ENCODE peak calls at places on chromosomes 12 and 14, in seven cellular contexts. A, V, X, H, B, M and C are unnamed samples.
A peak's percentile ranks its signal among the peaks of the same experiment; 100 is the strongest.

GRCh38 chr14:95238674-95239313 is 80.9 kb downstream of the CLMN start:
- DNase-seq in A (no peak), V (no peak), X (no peak), H (no peak), B (no peak), M (no peak), C (no peak)

GRCh38 chr14:59511916-59512530 is 27.7 kb downstream of the JKAMP start:
- DNase-seq in A (no peak), V (no peak), X (no peak), H (no peak), B (peak; percentile 78), M (no peak), C (no peak)

GRCh38 chr14:68554231-68554630 is 238.6 kb downstream of the ZFP36L1 start:
- DNase-seq in A (no peak), V (no peak), X (no peak), H (no peak), B (peak; percentile 14), M (no peak), C (no peak)

GRCh38 chr12:106149096-106149784 is 10.5 kb upstream of the NUAK1 start:
- DNase-seq in A (no peak), V (no peak), X (no peak), H (no peak), B (peak; percentile 69), M (peak; percentile 40), C (peak; percentile 24)

GRCh38 chr14:89674906-89675305 is 257.9 kb upstream of the FOXN3 start:
- DNase-seq in A (no peak), V (no peak), X (no peak), H (no peak), B (no peak), M (no peak), C (peak; percentile 36)

GRCh38 chr12:57889541-57889989 is 43.0 kb upstream of the CTDSP2 start:
- DNase-seq in A (peak; percentile 70), V (peak; percentile 86), X (peak; percentile 63), H (no peak), B (no peak), M (peak; percentile 65), C (peak; percentile 97)

GRCh38 chr14:102508774-102509743 is 517 bp downstream of the ANKRD9 start:
- DNase-seq in A (no peak), V (no peak), X (no peak), H (no peak), B (peak; percentile 42), M (peak; percentile 22), C (peak; percentile 35)

GRCh38 chr12:57796996-57797395 is 14.4 kb downstream of the TSFM start:
- DNase-seq in A (no peak), V (no peak), X (no peak), H (no peak), B (no peak), M (no peak), C (peak; percentile 53)

GRCh38 chr12:11697670-11698387 is 48.4 kb downstream of the ETV6 start:
- DNase-seq in A (no peak), V (peak; percentile 44), X (no peak), H (no peak), B (no peak), M (peak; percentile 50), C (peak; percentile 93)

GRCh38 chr12:63917864-63918742 is 73.6 kb downstream of the SRGAP1 start:
- DNase-seq in A (peak; percentile 84), V (no peak), X (peak; percentile 98), H (no peak), B (no peak), M (peak; percentile 92), C (peak; percentile 99)

GRCh38 chr14:57883061-57883460 is 17.2 kb upstream of the SLC35F4 start:
- DNase-seq in A (no peak), V (no peak), X (no peak), H (no peak), B (no peak), M (no peak), C (peak; percentile 77)

GRCh38 chr12:6224550-6224949 is 24.4 kb downstream of the CD9 start:
- DNase-seq in A (no peak), V (peak; percentile 75), X (no peak), H (no peak), B (no peak), M (peak; percentile 70), C (no peak)

GRCh38 chr14:74670726-74671125 is 42.2 kb downstream of the AREL1 start:
- DNase-seq in A (no peak), V (no peak), X (no peak), H (no peak), B (no peak), M (peak; percentile 63), C (no peak)
- H3K4me3 ChIP-seq in A (no peak overlapping the region), V (no peak overlapping the region), X (no peak overlapping the region), H (no peak overlapping the region), B (no peak overlapping the region), M (no peak overlapping the region), C (no peak overlapping the region)

GRCh38 chr14:21933681-21934080 is 260.1 kb upstream of the OR4E1 start:
- DNase-seq in A (no peak), V (no peak), X (no peak), H (no peak), B (peak; percentile 37), M (no peak), C (no peak)
- TF ChIP-seq CTCF in A (no peak), V (no peak), X (no peak), H (peak; percentile 58), B (peak; percentile 48), M (peak; percentile 9), C (no peak)

DNA sequence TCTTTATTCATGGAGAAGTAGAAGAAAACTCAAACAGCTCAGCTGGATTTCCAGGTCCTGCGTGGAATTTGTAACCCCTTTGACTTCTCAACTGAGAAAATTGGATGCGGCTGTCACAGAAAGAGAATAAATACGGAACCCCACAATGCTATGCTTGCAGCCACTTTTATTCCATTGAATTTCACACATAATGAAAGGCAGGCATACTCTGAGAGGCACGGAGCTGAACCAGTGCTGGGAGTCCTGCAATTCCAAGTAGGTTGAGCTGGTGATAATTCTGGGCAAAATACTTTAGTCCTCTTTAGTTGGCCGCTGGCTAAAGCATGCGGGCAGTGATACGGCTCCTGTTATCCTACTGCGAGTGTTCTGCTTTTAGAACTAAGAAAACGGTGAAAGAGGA is 16.8 kb upstream of the WNT5B start:
- DNase-seq in A (no peak), V (no peak), X (no peak), H (no peak), B (no peak), M (no peak), C (peak; percentile 51)
- H3K4me3 ChIP-seq in A (peak overlapping the region; percentile 37), V (no peak overlapping the region), X (peak overlapping the region; percentile 46), H (no peak overlapping the region), B (no peak overlapping the region), M (peak overlapping the region; percentile 3), C (peak overlapping the region; percentile 50)

GRCh38 chr14:104096318-104096717 is 10.8 kb downstream of the ASPG start:
- DNase-seq in A (no peak), V (no peak), X (no peak), H (no peak), B (no peak), M (no peak), C (no peak)

GRCh38 chr14:104095426-104096310 is 10.2 kb downstream of the ASPG start:
- DNase-seq in A (no peak), V (no peak), X (no peak), H (no peak), B (no peak), M (no peak), C (no peak)

GRCh38 chr14:104094709-104095425 is 9.4 kb downstream of the ASPG start:
- DNase-seq in A (no peak), V (no peak), X (no peak), H (peak; percentile 68), B (peak; percentile 80), M (peak; percentile 9), C (peak; percentile 18)

GRCh38 chr14:104098272-104099095 is 13.0 kb downstream of the ASPG start:
- DNase-seq in A (no peak), V (no peak), X (no peak), H (no peak), B (no peak), M (no peak), C (no peak)

GRCh38 chr14:104096751-104097700 is 11.5 kb downstream of the ASPG start:
- DNase-seq in A (no peak), V (no peak), X (no peak), H (no peak), B (peak; percentile 41), M (no peak), C (no peak)
- TF ChIP-seq CTCF in A (no peak), V (no peak), X (no peak), H (no peak), B (no peak), M (no peak), C (no peak)

GRCh38 chr14:23899788-23900187 is 53.8 kb upstream of the DHRS4 start:
- DNase-seq in A (no peak), V (no peak), X (no peak), H (no peak), B (no peak), M (no peak), C (no peak)
- H3K4me3 ChIP-seq in A (no peak overlapping the region), V (no peak overlapping the region), X (no peak overlapping the region), H (no peak overlapping the region), B (no peak overlapping the region), M (no peak overlapping the region), C (no peak overlapping the region)

DNA sequence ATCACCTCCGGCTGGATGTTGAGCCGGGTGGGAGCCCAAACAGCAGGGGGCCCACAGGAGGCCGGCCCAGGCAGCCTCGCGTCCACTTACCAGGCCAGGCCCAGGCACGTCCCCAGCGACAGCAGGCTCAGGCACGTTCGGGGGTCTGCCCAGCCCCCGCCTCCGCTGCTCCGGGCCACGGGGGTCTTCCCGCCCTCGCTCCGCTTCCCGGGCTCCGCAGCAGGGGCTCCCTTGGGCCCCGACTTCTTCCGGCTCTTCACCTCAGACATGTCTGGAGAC is 216 bp downstream of the IKBIP start:
- DNase-seq in A (no peak), V (peak; percentile 24), X (no peak), H (peak; percentile 8), B (no peak), M (no peak), C (no peak)
- TF ChIP-seq CTCF in A (no peak), V (no peak), X (no peak), H (no peak), B (no peak), M (no peak), C (no peak)

DNA sequence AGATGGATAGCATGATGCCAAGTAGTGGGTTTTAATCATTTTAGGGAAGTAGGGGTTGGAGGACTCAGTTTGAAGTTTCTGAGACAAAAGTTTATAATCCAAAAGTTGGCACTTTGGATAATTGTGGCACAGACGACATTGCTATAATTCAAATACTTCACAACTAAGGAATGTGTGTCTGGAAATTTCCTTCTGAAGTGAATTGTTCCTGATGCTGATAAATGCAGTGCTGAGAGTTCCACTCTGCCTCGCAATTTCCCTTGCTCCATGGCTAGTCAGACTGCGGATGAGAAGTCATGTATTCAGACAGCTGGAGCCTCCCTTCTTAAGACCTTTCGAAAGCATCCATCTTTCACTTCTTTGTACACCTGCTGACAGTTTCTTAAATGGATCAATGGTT is 393.3 kb upstream of the PRICKLE1 start:
- DNase-seq in A (no peak), V (no peak), X (no peak), H (no peak), B (no peak), M (no peak), C (no peak)
- H3K4me3 ChIP-seq in A (no peak overlapping the region), V (no peak overlapping the region), X (no peak overlapping the region), H (no peak overlapping the region), B (no peak overlapping the region), M (no peak overlapping the region), C (no peak overlapping the region)

GRCh38 chr12:54725233-54725843 is 77.2 kb upstream of the DCD start:
- DNase-seq in A (no peak), V (no peak), X (no peak), H (no peak), B (peak; percentile 79), M (no peak), C (peak; percentile 6)
- TF ChIP-seq CTCF in A (peak; percentile 36), V (no peak), X (peak; percentile 11), H (peak; percentile 51), B (peak; percentile 41), M (peak; percentile 38), C (peak; percentile 40)